ENCODE peak calls at places on chromosomes 13 and 19, in nine cellular contexts. P is fibroblast of pulmonary artery, Z is anterior cingulate cortex, K is AG04450, Y is MCF 10A, T is fibroblast of the conjunctiva, M is endothelial cell, A is M059J, G is NCI-H1092. H is an unnamed sample.

GRCh38 chr19:35557539-35558399 is 5.7 kb downstream of the ATP4A start:
- DNase-seq in Z (no peak), Y (no peak), P (peak), A (no peak), M (peak), K (no peak), G (peak), T (peak), H (peak)

GRCh38 chr19:518292-519231 is 11.3 kb downstream of the TPGS1 start:
- DNase-seq in Z (no peak), M (no peak), T (peak), P (peak), Y (no peak), K (no peak), A (no peak), G (no peak), H (no peak)

GRCh38 chr13:95643471-95643813 is 1.1 kb downstream of the DZIP1 start:
- DNase-seq in G (no peak), Y (peak), M (no peak), K (no peak), A (peak), P (peak), Z (no peak), T (no peak), H (peak)

GRCh38 chr19:43470288-43470687 is 4.9 kb upstream of the LYPD3 start:
- DNase-seq in M (no peak), P (no peak), Y (no peak), K (peak), T (no peak), Z (no peak), G (no peak), A (peak), H (no peak)

GRCh38 chr19:18657590-18658365 is 20.9 kb downstream of the KLHL26 start:
- DNase-seq in K (peak), Y (no peak), G (no peak), A (peak), M (no peak), P (peak), T (peak), Z (peak), H (peak)

GRCh38 chr13:40228981-40229380 is 437.5 kb downstream of the FOXO1 start:
- DNase-seq in M (no peak), Y (no peak), A (no peak), G (no peak), K (no peak), P (no peak), T (no peak), Z (no peak), H (no peak)

GRCh38 chr19:3479819-3480215 is 508 bp downstream of the SMIM24 start:
- DNase-seq in Y (no peak), P (no peak), M (no peak), K (no peak), A (no peak), G (no peak), T (no peak), Z (no peak), H (no peak)

GRCh38 chr19:35476149-35476548 is 14.1 kb downstream of the KRTDAP start:
- DNase-seq in K (no peak), Y (no peak), T (no peak), A (no peak), P (no peak), Z (no peak), M (no peak), G (no peak), H (no peak)

GRCh38 chr19:45958763-45959516 is 14.7 kb downstream of the NOVA2 start:
- DNase-seq in P (peak), M (no peak), Z (no peak), Y (no peak), G (no peak), K (no peak), A (peak), T (no peak), H (no peak)